ENCODE peak calls at places on chromosome 19, in eight cellular contexts. One of them, this sample, is unnamed. For H3K4me1 and H3K27me3, the result is how much of the 10 kb centered on the place peaks cover.

GRCh38 chr19:46716013-46716671 is 772 bp downstream of the PRKD2 start:
- DNase-seq in ovary: no peak
- DNase-seq in Caco-2: peak
- DNase-seq in neural progenitor cell: peak
- DNase-seq in psoas muscle: no peak
- DNase-seq in heart right ventricle: no peak
- DNase-seq in naive thymus-derived CD4-positive, alpha-beta T cell: no peak
- DNase-seq in IMR-90: no peak
- DNase-seq in this sample: no peak

GRCh38 chr19:51799998-51800848 is 5.3 kb downstream of the FPR3 start:
- DNase-seq in ovary: peak
- DNase-seq in Caco-2: no peak
- DNase-seq in IMR-90: peak
- DNase-seq in psoas muscle: no peak
- DNase-seq in heart right ventricle: peak
- DNase-seq in naive thymus-derived CD4-positive, alpha-beta T cell: no peak
- DNase-seq in neural progenitor cell: no peak
- DNase-seq in this sample: no peak

GRCh38 chr19:55482967-55483671 is 1.9 kb upstream of the NAT14 start:
- DNase-seq in naive thymus-derived CD4-positive, alpha-beta T cell: no peak
- DNase-seq in IMR-90: no peak
- DNase-seq in neural progenitor cell: no peak
- DNase-seq in heart right ventricle: no peak
- DNase-seq in ovary: no peak
- DNase-seq in Caco-2: no peak
- DNase-seq in psoas muscle: no peak
- DNase-seq in this sample: no peak

GRCh38 chr19:17836530-17836929 is 11.3 kb downstream of the JAK3 start:
- DNase-seq in naive thymus-derived CD4-positive, alpha-beta T cell: no peak
- DNase-seq in IMR-90: no peak
- DNase-seq in heart right ventricle: no peak
- DNase-seq in Caco-2: no peak
- DNase-seq in neural progenitor cell: no peak
- DNase-seq in ovary: no peak
- DNase-seq in psoas muscle: no peak
- DNase-seq in this sample: no peak

GRCh38 chr19:41265376-41266153 is 1.4 kb downstream of the HNRNPUL1 start:
- DNase-seq in ovary: no peak
- DNase-seq in psoas muscle: no peak
- DNase-seq in neural progenitor cell: peak
- DNase-seq in heart right ventricle: no peak
- DNase-seq in Caco-2: peak
- DNase-seq in naive thymus-derived CD4-positive, alpha-beta T cell: no peak
- DNase-seq in IMR-90: peak
- DNase-seq in this sample: no peak

GRCh38 chr19:47414469-47414868 is 4.9 kb downstream of the MEIS3 start:
- DNase-seq in psoas muscle: no peak
- DNase-seq in Caco-2: peak
- DNase-seq in naive thymus-derived CD4-positive, alpha-beta T cell: no peak
- DNase-seq in ovary: no peak
- DNase-seq in heart right ventricle: no peak
- DNase-seq in neural progenitor cell: peak
- DNase-seq in IMR-90: no peak
- DNase-seq in this sample: no peak

GRCh38 chr19:50702870-50703829 is 16.5 kb downstream of the SHANK1 start:
- DNase-seq in IMR-90: peak
- DNase-seq in Caco-2: no peak
- DNase-seq in psoas muscle: no peak
- DNase-seq in naive thymus-derived CD4-positive, alpha-beta T cell: no peak
- DNase-seq in neural progenitor cell: no peak
- DNase-seq in heart right ventricle: no peak
- DNase-seq in ovary: no peak
- DNase-seq in this sample: no peak

GRCh38 chr19:58067240-58067912 is 8.3 kb downstream of the ZNF135 start:
- DNase-seq in heart right ventricle: no peak
- DNase-seq in neural progenitor cell: no peak
- DNase-seq in Caco-2: no peak
- DNase-seq in ovary: no peak
- DNase-seq in psoas muscle: no peak
- DNase-seq in IMR-90: no peak
- DNase-seq in naive thymus-derived CD4-positive, alpha-beta T cell: no peak
- DNase-seq in this sample: no peak

GRCh38 chr19:10830941-10831779 is 4.9 kb downstream of the TMED1 start:
- DNase-seq in naive thymus-derived CD4-positive, alpha-beta T cell: no peak
- DNase-seq in psoas muscle: no peak
- DNase-seq in IMR-90: no peak
- DNase-seq in neural progenitor cell: no peak
- DNase-seq in ovary: no peak
- DNase-seq in Caco-2: no peak
- DNase-seq in heart right ventricle: no peak
- DNase-seq in this sample: no peak

GRCh38 chr19:38252935-38253691 is 3.1 kb downstream of the PPP1R14A start:
- DNase-seq in ovary: peak
- DNase-seq in Caco-2: no peak
- DNase-seq in neural progenitor cell: peak
- DNase-seq in psoas muscle: no peak
- DNase-seq in heart right ventricle: peak
- DNase-seq in IMR-90: no peak
- DNase-seq in naive thymus-derived CD4-positive, alpha-beta T cell: no peak
- DNase-seq in this sample: no peak

GRCh38 chr19:6041071-6041470 is 63.1 kb upstream of the RANBP3 start:
- DNase-seq in Caco-2: no peak
- DNase-seq in ovary: no peak
- DNase-seq in neural progenitor cell: no peak
- DNase-seq in psoas muscle: no peak
- DNase-seq in naive thymus-derived CD4-positive, alpha-beta T cell: no peak
- DNase-seq in IMR-90: no peak
- DNase-seq in heart right ventricle: no peak
- DNase-seq in this sample: no peak

GRCh38 chr19:31340059-31341025 is 8.9 kb downstream of the TSHZ3 start:
- DNase-seq in heart right ventricle: no peak
- DNase-seq in psoas muscle: no peak
- DNase-seq in neural progenitor cell: no peak
- DNase-seq in naive thymus-derived CD4-positive, alpha-beta T cell: peak
- DNase-seq in IMR-90: peak
- DNase-seq in ovary: no peak
- DNase-seq in Caco-2: no peak
- DNase-seq in this sample: no peak

GRCh38 chr19:15177269-15178116 is 23.3 kb downstream of the NOTCH3 start:
- DNase-seq in naive thymus-derived CD4-positive, alpha-beta T cell: peak
- DNase-seq in IMR-90: peak
- DNase-seq in neural progenitor cell: peak
- DNase-seq in psoas muscle: peak
- DNase-seq in heart right ventricle: peak
- DNase-seq in ovary: peak
- DNase-seq in Caco-2: peak
- DNase-seq in this sample: no peak

GRCh38 chr19:13890136-13890535 is 13.2 kb downstream of the NANOS3 start:
- DNase-seq in heart right ventricle: no peak
- DNase-seq in neural progenitor cell: no peak
- DNase-seq in ovary: no peak
- DNase-seq in Caco-2: no peak
- DNase-seq in IMR-90: no peak
- DNase-seq in naive thymus-derived CD4-positive, alpha-beta T cell: no peak
- DNase-seq in psoas muscle: no peak
- DNase-seq in this sample: no peak

GRCh38 chr19:58203814-58204475 is 21.1 kb downstream of the ZNF274 start:
- DNase-seq in heart right ventricle: no peak
- DNase-seq in Caco-2: no peak
- DNase-seq in ovary: no peak
- DNase-seq in psoas muscle: no peak
- DNase-seq in naive thymus-derived CD4-positive, alpha-beta T cell: no peak
- DNase-seq in neural progenitor cell: no peak
- DNase-seq in IMR-90: no peak
- DNase-seq in this sample: no peak

GRCh38 chr19:33195711-33196347 is 1.7 kb downstream of the LRP3 start:
- DNase-seq in heart right ventricle: no peak
- DNase-seq in Caco-2: no peak
- DNase-seq in naive thymus-derived CD4-positive, alpha-beta T cell: no peak
- DNase-seq in ovary: no peak
- DNase-seq in IMR-90: no peak
- DNase-seq in neural progenitor cell: no peak
- DNase-seq in psoas muscle: no peak
- DNase-seq in this sample: no peak

GRCh38 chr19:30362156-30362754 is 9.9 kb upstream of the ZNF536 start:
- DNase-seq in neural progenitor cell: no peak
- DNase-seq in Caco-2: no peak
- DNase-seq in psoas muscle: no peak
- DNase-seq in IMR-90: no peak
- DNase-seq in naive thymus-derived CD4-positive, alpha-beta T cell: no peak
- DNase-seq in ovary: no peak
- DNase-seq in heart right ventricle: no peak
- DNase-seq in this sample: no peak

GRCh38 chr19:49098795-49099194 is 13.5 kb downstream of the SNRNP70 start:
- DNase-seq in naive thymus-derived CD4-positive, alpha-beta T cell: no peak
- DNase-seq in psoas muscle: no peak
- DNase-seq in neural progenitor cell: no peak
- DNase-seq in ovary: no peak
- DNase-seq in Caco-2: no peak
- DNase-seq in heart right ventricle: no peak
- DNase-seq in IMR-90: no peak
- DNase-seq in this sample: no peak

GRCh38 chr19:13995878-13996765 is 10.0 kb downstream of the RFX1 start:
- DNase-seq in psoas muscle: peak
- DNase-seq in naive thymus-derived CD4-positive, alpha-beta T cell: no peak
- DNase-seq in IMR-90: no peak
- DNase-seq in neural progenitor cell: no peak
- DNase-seq in Caco-2: no peak
- DNase-seq in ovary: no peak
- DNase-seq in heart right ventricle: no peak
- DNase-seq in this sample: no peak

DNA sequence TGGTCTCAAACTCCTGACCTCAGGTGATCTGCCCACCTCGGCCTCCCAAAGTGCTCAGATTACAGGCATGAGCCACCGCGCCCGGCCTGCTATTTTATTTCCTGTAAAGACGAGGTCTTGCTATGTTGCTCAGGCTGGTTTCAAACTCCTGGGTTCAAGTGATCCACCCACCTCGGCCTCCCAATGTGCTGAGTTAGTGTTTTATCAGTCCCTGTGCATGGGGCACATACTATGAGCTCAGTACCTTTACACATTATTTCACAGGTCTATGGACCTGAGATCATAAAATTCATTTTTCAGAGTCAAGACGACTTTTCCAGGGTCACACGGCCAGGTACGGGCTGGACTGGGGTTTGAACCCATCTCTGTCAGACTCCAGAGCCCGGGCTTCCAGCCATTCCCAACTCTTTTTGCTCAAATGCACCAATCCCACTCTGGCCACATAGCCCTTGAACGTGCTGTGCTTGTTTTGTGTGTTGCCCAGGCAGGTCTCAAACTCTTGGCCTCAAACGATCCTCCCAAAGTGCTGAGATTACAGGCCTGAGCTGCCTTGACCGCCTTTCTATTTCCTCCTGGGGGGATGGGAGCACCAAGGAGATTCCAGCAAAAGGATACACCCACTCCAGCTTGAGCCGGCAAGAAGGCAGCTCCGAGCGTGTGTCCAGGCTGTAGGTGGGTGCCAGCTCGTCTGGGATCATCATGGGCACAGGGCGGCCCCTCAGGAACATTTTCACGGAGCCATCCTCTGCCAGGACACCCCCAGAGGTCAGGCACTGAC is 1.1 kb downstream of the EML2 start:
- DNase-seq in psoas muscle: no peak
- DNase-seq in neural progenitor cell: no peak
- DNase-seq in IMR-90: peak
- DNase-seq in heart right ventricle: no peak
- DNase-seq in ovary: no peak
- DNase-seq in Caco-2: no peak
- DNase-seq in naive thymus-derived CD4-positive, alpha-beta T cell: no peak
- DNase-seq in this sample: no peak
- H3K4me3 ChIP-seq in psoas muscle: peak
- H3K4me3 ChIP-seq in neural progenitor cell: peak
- H3K4me3 ChIP-seq in IMR-90: peak
- H3K4me3 ChIP-seq in heart right ventricle: peak
- H3K4me3 ChIP-seq in ovary: no peak
- H3K4me3 ChIP-seq in Caco-2: peak
- H3K4me3 ChIP-seq in naive thymus-derived CD4-positive, alpha-beta T cell: peak
- H3K4me3 ChIP-seq in this sample: peak

GRCh38 chr19:8461376-8461775 is 16.6 kb downstream of the HNRNPM start:
- DNase-seq in IMR-90: no peak
- DNase-seq in heart right ventricle: no peak
- DNase-seq in Caco-2: no peak
- DNase-seq in ovary: no peak
- DNase-seq in neural progenitor cell: no peak
- DNase-seq in psoas muscle: no peak
- DNase-seq in naive thymus-derived CD4-positive, alpha-beta T cell: no peak
- DNase-seq in this sample: no peak
- H3K4me1 ChIP-seq in IMR-90: under half
- H3K4me1 ChIP-seq in heart right ventricle: half or more
- H3K4me1 ChIP-seq in Caco-2: half or more
- H3K4me1 ChIP-seq in ovary: under half
- H3K4me1 ChIP-seq in neural progenitor cell: under half
- H3K4me1 ChIP-seq in psoas muscle: half or more
- H3K4me1 ChIP-seq in naive thymus-derived CD4-positive, alpha-beta T cell: under half
- H3K4me1 ChIP-seq in this sample: half or more

GRCh38 chr19:1756705-1757445 is 3.6 kb downstream of the ONECUT3 start:
- DNase-seq in Caco-2: no peak
- DNase-seq in ovary: no peak
- DNase-seq in naive thymus-derived CD4-positive, alpha-beta T cell: no peak
- DNase-seq in heart right ventricle: no peak
- DNase-seq in IMR-90: no peak
- DNase-seq in neural progenitor cell: no peak
- DNase-seq in psoas muscle: no peak
- DNase-seq in this sample: no peak
- H3K27me3 ChIP-seq in Caco-2: under half
- H3K27me3 ChIP-seq in ovary: under half
- H3K27me3 ChIP-seq in naive thymus-derived CD4-positive, alpha-beta T cell: under half
- H3K27me3 ChIP-seq in heart right ventricle: half or more
- H3K27me3 ChIP-seq in IMR-90: half or more
- H3K27me3 ChIP-seq in neural progenitor cell: half or more
- H3K27me3 ChIP-seq in psoas muscle: half or more
- H3K27me3 ChIP-seq in this sample: under half

DNA sequence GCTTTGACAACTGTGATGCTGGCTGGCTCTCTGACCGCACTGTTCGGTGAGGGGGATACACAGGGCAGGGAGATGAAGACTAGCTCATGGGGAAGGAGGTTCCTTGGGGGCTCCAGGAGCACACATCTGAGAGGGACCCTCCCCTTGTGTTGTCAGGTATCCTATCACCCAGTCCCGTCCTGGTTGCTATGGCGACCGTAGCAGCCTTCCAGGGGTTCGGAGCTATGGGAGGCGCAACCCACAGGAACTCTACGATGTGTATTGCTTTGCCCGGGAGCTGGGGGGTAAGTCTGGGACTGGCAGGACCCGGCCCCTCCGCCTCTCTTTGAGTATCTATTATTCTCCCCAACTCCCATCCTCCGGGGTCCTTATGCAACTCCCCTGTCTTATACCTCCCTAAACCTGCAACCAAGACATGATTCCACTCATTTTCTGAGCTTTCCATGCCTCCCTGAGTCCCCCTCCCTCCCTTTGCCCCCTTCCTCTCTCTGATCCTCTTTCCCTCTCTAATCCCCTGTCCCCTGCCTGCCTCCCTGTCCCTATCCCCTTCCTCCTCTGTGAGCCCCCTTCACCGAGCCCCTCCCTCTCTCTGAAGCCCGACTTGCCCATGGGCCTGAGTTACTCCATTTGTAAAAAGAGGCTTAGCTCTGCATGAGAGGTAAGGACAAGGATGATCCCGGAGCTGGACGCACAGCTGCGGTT is 12.5 kb downstream of the NCAN start:
- DNase-seq in Caco-2: no peak
- DNase-seq in IMR-90: no peak
- DNase-seq in heart right ventricle: no peak
- DNase-seq in psoas muscle: no peak
- DNase-seq in ovary: no peak
- DNase-seq in neural progenitor cell: peak
- DNase-seq in naive thymus-derived CD4-positive, alpha-beta T cell: no peak
- DNase-seq in this sample: no peak
- H3K4me3 ChIP-seq in Caco-2: peak
- H3K4me3 ChIP-seq in IMR-90: no peak
- H3K4me3 ChIP-seq in heart right ventricle: no peak
- H3K4me3 ChIP-seq in psoas muscle: no peak
- H3K4me3 ChIP-seq in ovary: no peak
- H3K4me3 ChIP-seq in neural progenitor cell: peak
- H3K4me3 ChIP-seq in naive thymus-derived CD4-positive, alpha-beta T cell: peak
- H3K4me3 ChIP-seq in this sample: peak